ENCODE peak calls at places on chromosomes 16 and 17, in eight cellular contexts. E, N, W, B, A, I, F and Y are unnamed samples.

GRCh38 chr17:64357191-64357981 is 33.3 kb downstream of the PECAM1 start:
- DNase-seq in E (peak), N (peak), W (no peak), B (no peak), A (no peak), I (peak), F (no peak), Y (peak)

GRCh38 chr17:76250141-76250540 is 9.8 kb upstream of the RNF157 start:
- DNase-seq in E (peak), N (no peak), W (no peak), B (peak), A (no peak), I (no peak), F (no peak), Y (no peak)

GRCh38 chr17:47209499-47209898 is 351 bp downstream of the MYL4 start:
- DNase-seq in E (no peak), N (no peak), W (no peak), B (no peak), A (no peak), I (no peak), F (no peak), Y (no peak)

GRCh38 chr17:76051571-76051970 is 20.7 kb downstream of the SRP68 start:
- DNase-seq in E (no peak), N (no peak), W (no peak), B (no peak), A (no peak), I (no peak), F (no peak), Y (no peak)

GRCh38 chr17:80414803-80415625 is at the start of gene ENDOV:
- DNase-seq in E (peak), N (peak), W (peak), B (peak), A (peak), I (peak), F (peak), Y (peak)

GRCh38 chr17:82253179-82253544 is 20.3 kb downstream of the CSNK1D start:
- DNase-seq in E (no peak), N (no peak), W (no peak), B (no peak), A (no peak), I (no peak), F (no peak), Y (no peak)

GRCh38 chr16:57531253-57531575 is 5.2 kb downstream of the CCDC102A start:
- DNase-seq in E (peak), N (no peak), W (no peak), B (no peak), A (no peak), I (no peak), F (no peak), Y (no peak)

GRCh38 chr17:75344664-75345063 is 55.4 kb upstream of the SLC25A19 start:
- DNase-seq in E (no peak), N (no peak), W (no peak), B (no peak), A (no peak), I (no peak), F (peak), Y (no peak)

GRCh38 chr16:77295896-77296295 is 96.7 kb downstream of the SYCE1L start:
- DNase-seq in E (no peak), N (no peak), W (no peak), B (no peak), A (no peak), I (no peak), F (no peak), Y (peak)

GRCh38 chr17:66255112-66255511 is 25.9 kb upstream of the APOH start:
- DNase-seq in E (no peak), N (no peak), W (no peak), B (peak), A (peak), I (peak), F (peak), Y (peak)

GRCh38 chr16:81443688-81444447 is 740 bp upstream of the CMIP start:
- DNase-seq in E (peak), N (no peak), W (peak), B (no peak), A (peak), I (no peak), F (no peak), Y (no peak)

GRCh38 chr17:427891-428290 is 75.3 kb upstream of the RPH3AL start:
- DNase-seq in E (no peak), N (no peak), W (no peak), B (no peak), A (no peak), I (no peak), F (no peak), Y (no peak)

GRCh38 chr17:59027750-59028149 is 78.9 kb downstream of the TRIM37 start:
- DNase-seq in E (no peak), N (no peak), W (no peak), B (peak), A (no peak), I (no peak), F (no peak), Y (peak)

GRCh38 chr17:68145088-68145487 is 102.8 kb upstream of the AMZ2 start:
- DNase-seq in E (no peak), N (no peak), W (no peak), B (no peak), A (no peak), I (no peak), F (no peak), Y (no peak)

GRCh38 chr17:17940451-17940911 is 31.7 kb downstream of the TOM1L2 start:
- DNase-seq in E (no peak), N (no peak), W (no peak), B (no peak), A (no peak), I (no peak), F (no peak), Y (peak)

GRCh38 chr17:19867094-19867653 is 562 bp downstream of the ULK2 start:
- DNase-seq in E (peak), N (peak), W (peak), B (peak), A (peak), I (peak), F (peak), Y (peak)

GRCh38 chr17:34178047-34178446 is 77.0 kb upstream of the CCL2 start:
- DNase-seq in E (no peak), N (no peak), W (no peak), B (no peak), A (no peak), I (no peak), F (no peak), Y (no peak)

GRCh38 chr17:64329571-64329970 is 61.1 kb downstream of the PECAM1 start:
- DNase-seq in E (no peak), N (no peak), W (no peak), B (no peak), A (no peak), I (no peak), F (no peak), Y (no peak)

GRCh38 chr17:2083613-2084128 is 28.8 kb downstream of the HIC1 start:
- DNase-seq in E (no peak), N (no peak), W (no peak), B (no peak), A (no peak), I (no peak), F (no peak), Y (peak)

GRCh38 chr17:62717589-62718342 is 90.3 kb downstream of the MRC2 start:
- DNase-seq in E (peak), N (no peak), W (no peak), B (no peak), A (no peak), I (no peak), F (no peak), Y (no peak)

GRCh38 chr17:78717431-78717980 is 64.6 kb downstream of the CYTH1 start:
- DNase-seq in E (peak), N (no peak), W (no peak), B (peak), A (no peak), I (no peak), F (peak), Y (peak)

GRCh38 chr16:14511798-14512131 is 118.3 kb downstream of the PARN start:
- DNase-seq in E (no peak), N (no peak), W (no peak), B (no peak), A (no peak), I (no peak), F (no peak), Y (no peak)

GRCh38 chr16:76854234-76854633 is 336.8 kb upstream of the MON1B start:
- DNase-seq in E (no peak), N (no peak), W (no peak), B (no peak), A (no peak), I (no peak), F (peak), Y (no peak)

GRCh38 chr16:17470002-17470870 is 524 bp downstream of the XYLT1 start:
- DNase-seq in E (no peak), N (peak), W (peak), B (peak), A (peak), I (no peak), F (peak), Y (peak)

GRCh38 chr16:30398660-30399434 is 3.6 kb downstream of the ZNF48 start:
- DNase-seq in E (no peak), N (no peak), W (no peak), B (no peak), A (no peak), I (no peak), F (no peak), Y (no peak)

GRCh38 chr17:45402916-45403315 is 29.8 kb downstream of the ARHGAP27 start:
- DNase-seq in E (no peak), N (no peak), W (no peak), B (no peak), A (no peak), I (no peak), F (no peak), Y (no peak)

GRCh38 chr16:73050115-73051099 is 2.5 kb upstream of the ZFHX3 start:
- DNase-seq in E (no peak), N (peak), W (no peak), B (no peak), A (no peak), I (no peak), F (no peak), Y (no peak)

GRCh38 chr16:7257026-7257425 is 75.6 kb upstream of the RBFOX1 start:
- DNase-seq in E (no peak), N (no peak), W (no peak), B (no peak), A (no peak), I (no peak), F (no peak), Y (no peak)

GRCh38 chr16:72474511-72475123 is 302.7 kb upstream of the PMFBP1 start:
- DNase-seq in E (no peak), N (no peak), W (no peak), B (peak), A (no peak), I (no peak), F (no peak), Y (peak)

GRCh38 chr16:22813223-22813945 is 578 bp upstream of the HS3ST2 start:
- DNase-seq in E (peak), N (peak), W (peak), B (no peak), A (peak), I (peak), F (no peak), Y (peak)

GRCh38 chr16:14965328-14965727 is 9.5 kb upstream of the PDXDC1 start:
- DNase-seq in E (no peak), N (no peak), W (no peak), B (no peak), A (no peak), I (no peak), F (no peak), Y (no peak)

GRCh38 chr17:28744104-28744801 is 442 bp downstream of the TRAF4 start:
- DNase-seq in E (peak), N (no peak), W (peak), B (peak), A (peak), I (peak), F (peak), Y (peak)

GRCh38 chr16:57612494-57612893 is 15.9 kb upstream of the ADGRG1 start:
- DNase-seq in E (peak), N (no peak), W (no peak), B (no peak), A (no peak), I (no peak), F (no peak), Y (no peak)

GRCh38 chr17:28578246-28579195 is 1.8 kb upstream of the ALDOC start:
- DNase-seq in E (no peak), N (no peak), W (no peak), B (no peak), A (no peak), I (no peak), F (no peak), Y (no peak)

GRCh38 chr16:28193530-28194423 is 18.0 kb downstream of the XPO6 start:
- DNase-seq in E (no peak), N (no peak), W (no peak), B (no peak), A (no peak), I (peak), F (no peak), Y (peak)

GRCh38 chr17:10618202-10618635 is 38.9 kb downstream of the MYH3 start:
- DNase-seq in E (peak), N (peak), W (peak), B (peak), A (peak), I (peak), F (peak), Y (peak)
- TF ChIP-seq CTCF in E (peak), N (peak), W (peak), B (peak), A (peak), I (peak), F (peak), Y (peak)

DNA sequence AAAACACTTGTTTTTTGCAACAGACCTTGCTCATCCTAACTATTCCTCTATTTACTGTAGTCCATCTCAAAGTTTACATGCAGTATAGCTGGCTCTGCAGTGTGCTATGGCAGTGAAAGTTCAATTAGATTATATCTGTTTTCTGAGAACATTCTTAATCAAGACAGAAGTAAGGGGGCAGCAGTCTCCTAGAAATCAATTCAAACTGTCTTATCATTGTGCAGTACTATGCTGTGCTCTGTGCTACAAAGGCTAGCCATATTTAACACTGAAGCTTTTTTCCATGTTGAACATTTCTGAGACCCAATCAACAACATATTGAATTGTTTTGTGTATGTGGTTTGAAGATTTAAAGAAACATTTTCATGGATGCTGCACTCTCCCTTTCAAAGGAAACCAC is 11.4 kb downstream of the NETO2 start:
- DNase-seq in E (no peak), N (no peak), W (no peak), B (no peak), A (no peak), I (no peak), F (peak), Y (peak)
- TF ChIP-seq CTCF in E (no peak), N (no peak), W (no peak), B (no peak), A (no peak), I (no peak), F (peak), Y (peak)

GRCh38 chr17:77374170-77374936 is 233.6 kb downstream of the SEC14L1 start:
- DNase-seq in E (peak), N (peak), W (peak), B (no peak), A (peak), I (no peak), F (peak), Y (peak)
- TF ChIP-seq CTCF in E (peak), N (peak), W (no peak), B (no peak), A (peak), I (no peak), F (peak), Y (peak)

GRCh38 chr17:74089869-74090464 is 113.5 kb upstream of the RPL38 start:
- DNase-seq in E (no peak), N (peak), W (no peak), B (peak), A (peak), I (no peak), F (peak), Y (peak)
- TF ChIP-seq CTCF in E (no peak), N (no peak), W (no peak), B (peak), A (peak), I (peak), F (peak), Y (peak)

DNA sequence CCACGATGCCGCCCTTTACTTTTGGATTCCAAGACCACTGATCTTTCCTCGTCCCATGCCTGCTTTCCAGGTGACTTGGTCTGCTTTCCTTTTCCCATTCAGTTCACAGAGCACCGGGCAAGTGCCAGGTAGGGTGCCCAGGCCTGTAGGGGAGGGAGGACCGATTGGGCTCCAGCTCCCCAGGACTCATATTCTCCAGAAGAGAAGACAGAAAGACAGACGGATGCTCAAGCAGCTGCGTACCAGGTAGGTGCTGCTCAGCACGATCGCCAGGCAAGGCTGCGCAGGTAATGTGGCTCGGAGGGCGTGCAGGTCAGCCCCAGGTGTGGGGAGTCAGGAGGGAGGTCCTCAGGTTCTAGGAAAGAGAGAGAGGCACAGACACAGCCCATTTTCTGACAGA is 67.5 kb upstream of the ZNF423 start:
- DNase-seq in E (peak), N (no peak), W (no peak), B (no peak), A (no peak), I (no peak), F (no peak), Y (no peak)
- TF ChIP-seq CTCF in E (no peak), N (no peak), W (no peak), B (no peak), A (no peak), I (no peak), F (no peak), Y (no peak)

GRCh38 chr17:5793157-5793556 is 208.8 kb upstream of the NLRP1 start:
- DNase-seq in E (no peak), N (no peak), W (no peak), B (no peak), A (no peak), I (no peak), F (no peak), Y (no peak)

GRCh38 chr17:5797447-5797846 is 213.1 kb upstream of the NLRP1 start:
- DNase-seq in E (no peak), N (no peak), W (no peak), B (no peak), A (no peak), I (no peak), F (no peak), Y (no peak)

GRCh38 chr17:5794881-5795486 is 210.7 kb upstream of the NLRP1 start:
- DNase-seq in E (no peak), N (no peak), W (no peak), B (peak), A (no peak), I (no peak), F (no peak), Y (no peak)

GRCh38 chr17:5798104-5798503 is 213.8 kb upstream of the NLRP1 start:
- DNase-seq in E (no peak), N (no peak), W (no peak), B (no peak), A (no peak), I (no peak), F (no peak), Y (no peak)

GRCh38 chr17:5793899-5794298 is 209.6 kb upstream of the NLRP1 start:
- DNase-seq in E (no peak), N (no peak), W (no peak), B (peak), A (no peak), I (no peak), F (no peak), Y (peak)
- TF ChIP-seq CTCF in E (no peak), N (peak), W (no peak), B (peak), A (peak), I (no peak), F (peak), Y (peak)